ENCODE peak calls at places on chromosomes 4 and X, in eight cellular contexts. One of them, this sample, is unnamed.
A peak's percentile ranks its signal among the peaks of the same experiment; 100 is the strongest.

GRCh38 chr4:10079256-10079655 is 37.3 kb downstream of the WDR1 start:
- DNase-seq in cardiac fibroblast: no peak
- DNase-seq in HAP-1: no peak
- DNase-seq in NCI-H1092 treated with DMSO at 0.1 percent for 48 hours: no peak
- DNase-seq in CD8-positive, alpha-beta T cell: peak; percentile 3
- DNase-seq in Calu3: no peak
- DNase-seq in GM12878: no peak
- DNase-seq in activated CD8-positive, alpha-beta memory T cell treated with anti-CD3 and anti-CD28 coated beads, Interleukin-2, amount 50 U/mL, for 4 hours: no peak
- DNase-seq in this sample: no peak

GRCh38 chr4:126627255-126627654 is 1005.5 kb upstream of the INTU start:
- DNase-seq in cardiac fibroblast: peak; percentile 44
- DNase-seq in HAP-1: peak; percentile 52
- DNase-seq in NCI-H1092 treated with DMSO at 0.1 percent for 48 hours: peak; percentile 17
- DNase-seq in CD8-positive, alpha-beta T cell: no peak
- DNase-seq in Calu3: no peak
- DNase-seq in GM12878: no peak
- DNase-seq in activated CD8-positive, alpha-beta memory T cell treated with anti-CD3 and anti-CD28 coated beads, Interleukin-2, amount 50 U/mL, for 4 hours: no peak
- DNase-seq in this sample: no peak

GRCh38 chrX:56554870-56555269 is 8.6 kb upstream of the UBQLN2 start:
- DNase-seq in cardiac fibroblast: no peak
- DNase-seq in HAP-1: no peak
- DNase-seq in NCI-H1092 treated with DMSO at 0.1 percent for 48 hours: no peak
- DNase-seq in CD8-positive, alpha-beta T cell: no peak
- DNase-seq in Calu3: no peak
- DNase-seq in GM12878: no peak
- DNase-seq in activated CD8-positive, alpha-beta memory T cell treated with anti-CD3 and anti-CD28 coated beads, Interleukin-2, amount 50 U/mL, for 4 hours: no peak
- DNase-seq in this sample: no peak

GRCh38 chr4:182973421-182974340 is 56.5 kb upstream of the DCTD start:
- DNase-seq in cardiac fibroblast: peak; percentile 36
- DNase-seq in HAP-1: no peak
- DNase-seq in NCI-H1092 treated with DMSO at 0.1 percent for 48 hours: no peak
- DNase-seq in CD8-positive, alpha-beta T cell: no peak
- DNase-seq in Calu3: no peak
- DNase-seq in GM12878: no peak
- DNase-seq in activated CD8-positive, alpha-beta memory T cell treated with anti-CD3 and anti-CD28 coated beads, Interleukin-2, amount 50 U/mL, for 4 hours: no peak
- DNase-seq in this sample: no peak

GRCh38 chr4:98522603-98523395 is 135.6 kb downstream of the TSPAN5 start:
- DNase-seq in cardiac fibroblast: peak; percentile 75
- DNase-seq in HAP-1: peak; percentile 64
- DNase-seq in NCI-H1092 treated with DMSO at 0.1 percent for 48 hours: no peak
- DNase-seq in CD8-positive, alpha-beta T cell: no peak
- DNase-seq in Calu3: no peak
- DNase-seq in GM12878: no peak
- DNase-seq in activated CD8-positive, alpha-beta memory T cell treated with anti-CD3 and anti-CD28 coated beads, Interleukin-2, amount 50 U/mL, for 4 hours: no peak
- DNase-seq in this sample: no peak

GRCh38 chr4:106186201-106186600 is 129.8 kb downstream of the TBCK start:
- DNase-seq in cardiac fibroblast: peak; percentile 13
- DNase-seq in HAP-1: no peak
- DNase-seq in NCI-H1092 treated with DMSO at 0.1 percent for 48 hours: no peak
- DNase-seq in CD8-positive, alpha-beta T cell: no peak
- DNase-seq in Calu3: no peak
- DNase-seq in GM12878: no peak
- DNase-seq in activated CD8-positive, alpha-beta memory T cell treated with anti-CD3 and anti-CD28 coated beads, Interleukin-2, amount 50 U/mL, for 4 hours: no peak
- DNase-seq in this sample: no peak

GRCh38 chrX:134013528-134013927 is 28.1 kb upstream of the GPC3 start:
- DNase-seq in cardiac fibroblast: no peak
- DNase-seq in HAP-1: no peak
- DNase-seq in NCI-H1092 treated with DMSO at 0.1 percent for 48 hours: peak; percentile 31
- DNase-seq in CD8-positive, alpha-beta T cell: no peak
- DNase-seq in Calu3: no peak
- DNase-seq in GM12878: no peak
- DNase-seq in activated CD8-positive, alpha-beta memory T cell treated with anti-CD3 and anti-CD28 coated beads, Interleukin-2, amount 50 U/mL, for 4 hours: no peak
- DNase-seq in this sample: no peak

GRCh38 chr4:182764137-182764536 is 153.0 kb downstream of the DCTD start:
- DNase-seq in cardiac fibroblast: peak; percentile 7
- DNase-seq in HAP-1: no peak
- DNase-seq in NCI-H1092 treated with DMSO at 0.1 percent for 48 hours: no peak
- DNase-seq in CD8-positive, alpha-beta T cell: no peak
- DNase-seq in Calu3: no peak
- DNase-seq in GM12878: no peak
- DNase-seq in activated CD8-positive, alpha-beta memory T cell treated with anti-CD3 and anti-CD28 coated beads, Interleukin-2, amount 50 U/mL, for 4 hours: no peak
- DNase-seq in this sample: no peak

GRCh38 chr4:118032691-118033090 is 1.6 kb upstream of the NDST3 start:
- DNase-seq in cardiac fibroblast: no peak
- DNase-seq in HAP-1: no peak
- DNase-seq in NCI-H1092 treated with DMSO at 0.1 percent for 48 hours: no peak
- DNase-seq in CD8-positive, alpha-beta T cell: no peak
- DNase-seq in Calu3: no peak
- DNase-seq in GM12878: no peak
- DNase-seq in activated CD8-positive, alpha-beta memory T cell treated with anti-CD3 and anti-CD28 coated beads, Interleukin-2, amount 50 U/mL, for 4 hours: no peak
- DNase-seq in this sample: no peak

GRCh38 chr4:121817006-121817405 is 6.7 kb downstream of the CCNA2 start:
- DNase-seq in cardiac fibroblast: no peak
- DNase-seq in HAP-1: no peak
- DNase-seq in NCI-H1092 treated with DMSO at 0.1 percent for 48 hours: no peak
- DNase-seq in CD8-positive, alpha-beta T cell: no peak
- DNase-seq in Calu3: no peak
- DNase-seq in GM12878: no peak
- DNase-seq in activated CD8-positive, alpha-beta memory T cell treated with anti-CD3 and anti-CD28 coated beads, Interleukin-2, amount 50 U/mL, for 4 hours: no peak
- DNase-seq in this sample: no peak

GRCh38 chr4:2093265-2093664 is 34.1 kb downstream of the NAT8L start:
- DNase-seq in cardiac fibroblast: no peak
- DNase-seq in HAP-1: no peak
- DNase-seq in NCI-H1092 treated with DMSO at 0.1 percent for 48 hours: no peak
- DNase-seq in CD8-positive, alpha-beta T cell: no peak
- DNase-seq in Calu3: no peak
- DNase-seq in GM12878: no peak
- DNase-seq in activated CD8-positive, alpha-beta memory T cell treated with anti-CD3 and anti-CD28 coated beads, Interleukin-2, amount 50 U/mL, for 4 hours: no peak
- DNase-seq in this sample: no peak